ENCODE peak calls at places on chromosomes 1 and 21, in eight cellular contexts. One of them, this sample, is unnamed.
A peak's percentile ranks its signal among the peaks of the same experiment; 100 is the strongest.

GRCh38 chr1:174743654-174744561 is 255.8 kb upstream of the CACYBP start:
- DNase-seq in tibial nerve: no peak
- DNase-seq in breast epithelium: no peak
- DNase-seq in astrocyte: peak; percentile 16
- DNase-seq in hepatocyte: peak; percentile 54
- DNase-seq in A549: peak; percentile 16
- DNase-seq in heart right ventricle: no peak
- DNase-seq in lower lobe of right lung: no peak
- DNase-seq in this sample: no peak

GRCh38 chr1:107748529-107748928 is 216.5 kb downstream of the VAV3 start:
- DNase-seq in tibial nerve: no peak
- DNase-seq in breast epithelium: no peak
- DNase-seq in hepatocyte: peak; percentile 48
- DNase-seq in lower lobe of right lung: no peak
- DNase-seq in heart right ventricle: no peak
- DNase-seq in astrocyte: peak; percentile 17
- DNase-seq in A549: peak; percentile 3
- DNase-seq in this sample: no peak

GRCh38 chr1:89383185-89383584 is 19.3 kb downstream of the GBP6 start:
- DNase-seq in tibial nerve: no peak
- DNase-seq in lower lobe of right lung: no peak
- DNase-seq in hepatocyte: no peak
- DNase-seq in breast epithelium: no peak
- DNase-seq in heart right ventricle: no peak
- DNase-seq in astrocyte: no peak
- DNase-seq in A549: no peak
- DNase-seq in this sample: no peak

GRCh38 chr1:89174491-89174890 is 1.3 kb downstream of the GBP7 start:
- DNase-seq in breast epithelium: no peak
- DNase-seq in tibial nerve: no peak
- DNase-seq in A549: no peak
- DNase-seq in heart right ventricle: no peak
- DNase-seq in lower lobe of right lung: no peak
- DNase-seq in astrocyte: no peak
- DNase-seq in hepatocyte: no peak
- DNase-seq in this sample: no peak

GRCh38 chr1:39672551-39672947 is 642 bp upstream of the NT5C1A start:
- DNase-seq in lower lobe of right lung: no peak
- DNase-seq in astrocyte: no peak
- DNase-seq in heart right ventricle: no peak
- DNase-seq in A549: peak; percentile 14
- DNase-seq in hepatocyte: no peak
- DNase-seq in tibial nerve: no peak
- DNase-seq in breast epithelium: no peak
- DNase-seq in this sample: no peak

GRCh38 chr1:11526071-11526895 is 47.3 kb downstream of the DISP3 start:
- DNase-seq in tibial nerve: no peak
- DNase-seq in lower lobe of right lung: no peak
- DNase-seq in A549: no peak
- DNase-seq in breast epithelium: no peak
- DNase-seq in hepatocyte: no peak
- DNase-seq in astrocyte: no peak
- DNase-seq in heart right ventricle: no peak
- DNase-seq in this sample: no peak

GRCh38 chr1:244218220-244218619 is 167.1 kb downstream of the ZBTB18 start:
- DNase-seq in A549: no peak
- DNase-seq in heart right ventricle: no peak
- DNase-seq in astrocyte: no peak
- DNase-seq in hepatocyte: no peak
- DNase-seq in breast epithelium: no peak
- DNase-seq in tibial nerve: no peak
- DNase-seq in lower lobe of right lung: no peak
- DNase-seq in this sample: no peak

GRCh38 chr1:77553568-77554291 is 128.7 kb downstream of the ZZZ3 start:
- DNase-seq in A549: no peak
- DNase-seq in heart right ventricle: no peak
- DNase-seq in astrocyte: no peak
- DNase-seq in tibial nerve: no peak
- DNase-seq in hepatocyte: no peak
- DNase-seq in lower lobe of right lung: no peak
- DNase-seq in breast epithelium: no peak
- DNase-seq in this sample: no peak

GRCh38 chr1:54542962-54543539 is 5.0 kb upstream of the ACOT11 start:
- DNase-seq in tibial nerve: no peak
- DNase-seq in hepatocyte: peak; percentile 14
- DNase-seq in lower lobe of right lung: no peak
- DNase-seq in breast epithelium: no peak
- DNase-seq in A549: no peak
- DNase-seq in astrocyte: peak; percentile 47
- DNase-seq in heart right ventricle: no peak
- DNase-seq in this sample: no peak

GRCh38 chr1:96865731-96866684 is 144.4 kb downstream of the PTBP2 start:
- DNase-seq in tibial nerve: peak; percentile 43
- DNase-seq in astrocyte: peak; percentile 95
- DNase-seq in A549: no peak
- DNase-seq in hepatocyte: peak; percentile 54
- DNase-seq in lower lobe of right lung: no peak
- DNase-seq in heart right ventricle: no peak
- DNase-seq in breast epithelium: no peak
- DNase-seq in this sample: peak; percentile 52

GRCh38 chr21:27400045-27400444 is 433.2 kb upstream of the ADAMTS5 start:
- DNase-seq in astrocyte: no peak
- DNase-seq in tibial nerve: no peak
- DNase-seq in heart right ventricle: no peak
- DNase-seq in breast epithelium: no peak
- DNase-seq in A549: no peak
- DNase-seq in hepatocyte: no peak
- DNase-seq in lower lobe of right lung: no peak
- DNase-seq in this sample: no peak

GRCh38 chr1:231053493-231054162 is 13.6 kb upstream of the FAM89A start:
- DNase-seq in A549: no peak
- DNase-seq in astrocyte: peak; percentile 94
- DNase-seq in heart right ventricle: no peak
- DNase-seq in breast epithelium: no peak
- DNase-seq in tibial nerve: peak; percentile 16
- DNase-seq in hepatocyte: peak; percentile 50
- DNase-seq in lower lobe of right lung: no peak
- DNase-seq in this sample: peak; percentile 42

GRCh38 chr1:207519505-207520399 is 23.8 kb downstream of the CR1 start:
- DNase-seq in hepatocyte: no peak
- DNase-seq in tibial nerve: no peak
- DNase-seq in astrocyte: no peak
- DNase-seq in heart right ventricle: no peak
- DNase-seq in A549: no peak
- DNase-seq in lower lobe of right lung: no peak
- DNase-seq in breast epithelium: no peak
- DNase-seq in this sample: no peak

GRCh38 chr1:145845514-145846161 is at the start of gene NUDT17:
- DNase-seq in heart right ventricle: peak; percentile 83
- DNase-seq in astrocyte: peak; percentile 48
- DNase-seq in hepatocyte: peak; percentile 90
- DNase-seq in tibial nerve: peak; percentile 55
- DNase-seq in A549: peak; percentile 93
- DNase-seq in lower lobe of right lung: peak; percentile 91
- DNase-seq in breast epithelium: peak; percentile 59
- DNase-seq in this sample: peak; percentile 76

GRCh38 chr1:216700779-216701178 is 22.4 kb downstream of the ESRRG start:
- DNase-seq in heart right ventricle: no peak
- DNase-seq in lower lobe of right lung: no peak
- DNase-seq in A549: no peak
- DNase-seq in hepatocyte: no peak
- DNase-seq in tibial nerve: no peak
- DNase-seq in astrocyte: peak; percentile 41
- DNase-seq in breast epithelium: no peak
- DNase-seq in this sample: no peak

GRCh38 chr1:110337704-110338199 is 1.4 kb upstream of the RBM15 start:
- DNase-seq in A549: peak; percentile 21
- DNase-seq in hepatocyte: peak; percentile 56
- DNase-seq in lower lobe of right lung: peak; percentile 76
- DNase-seq in breast epithelium: peak; percentile 42
- DNase-seq in astrocyte: no peak
- DNase-seq in heart right ventricle: peak; percentile 48
- DNase-seq in tibial nerve: peak; percentile 16
- DNase-seq in this sample: peak; percentile 31

GRCh38 chr1:198575715-198576641 is 35.5 kb upstream of the ATP6V1G3 start:
- DNase-seq in A549: no peak
- DNase-seq in hepatocyte: no peak
- DNase-seq in lower lobe of right lung: no peak
- DNase-seq in tibial nerve: no peak
- DNase-seq in breast epithelium: no peak
- DNase-seq in heart right ventricle: no peak
- DNase-seq in astrocyte: peak; percentile 45
- DNase-seq in this sample: no peak

GRCh38 chr1:206503591-206504362 is 3.6 kb upstream of the RASSF5 start:
- DNase-seq in astrocyte: peak; percentile 99
- DNase-seq in tibial nerve: peak; percentile 66
- DNase-seq in heart right ventricle: no peak
- DNase-seq in A549: no peak
- DNase-seq in lower lobe of right lung: peak; percentile 78
- DNase-seq in hepatocyte: peak; percentile 50
- DNase-seq in breast epithelium: no peak
- DNase-seq in this sample: peak; percentile 67

DNA sequence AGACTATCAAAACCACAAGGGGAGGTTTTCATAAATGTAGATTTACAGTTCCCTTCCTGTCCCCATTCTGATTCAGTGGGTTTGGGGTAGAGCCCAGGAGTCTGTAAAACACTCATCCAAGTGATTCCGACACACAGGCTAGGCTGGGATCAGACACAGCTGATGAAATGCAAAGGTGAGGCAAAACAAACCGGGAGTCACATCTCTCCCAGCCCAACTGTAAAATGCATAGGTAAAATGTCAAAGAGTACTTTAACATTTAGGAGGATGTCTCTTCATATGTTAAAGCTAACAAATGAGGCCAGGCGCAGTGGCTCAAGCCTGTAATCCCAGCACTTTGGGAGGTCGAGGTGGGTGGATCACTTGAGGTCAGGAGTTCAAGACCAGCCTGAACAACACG is 45.0 kb downstream of the ZNF281 start:
- DNase-seq in lower lobe of right lung: no peak
- DNase-seq in tibial nerve: no peak
- DNase-seq in breast epithelium: no peak
- DNase-seq in heart right ventricle: no peak
- DNase-seq in hepatocyte: no peak
- DNase-seq in astrocyte: peak; percentile 68
- DNase-seq in A549: no peak
- DNase-seq in this sample: no peak
- TF ChIP-seq CTCF in lower lobe of right lung: no peak
- TF ChIP-seq CTCF in tibial nerve: no peak
- TF ChIP-seq CTCF in breast epithelium: no peak
- TF ChIP-seq CTCF in heart right ventricle: no peak
- TF ChIP-seq CTCF in hepatocyte: no peak
- TF ChIP-seq CTCF in astrocyte: no peak
- TF ChIP-seq CTCF in A549: no peak
- TF ChIP-seq CTCF in this sample: no peak

GRCh38 chr1:27716262-27716895 is 9.4 kb upstream of the FAM76A start:
- DNase-seq in heart right ventricle: no peak
- DNase-seq in hepatocyte: no peak
- DNase-seq in tibial nerve: no peak
- DNase-seq in astrocyte: no peak
- DNase-seq in A549: no peak
- DNase-seq in lower lobe of right lung: no peak
- DNase-seq in breast epithelium: no peak
- DNase-seq in this sample: no peak

GRCh38 chr1:27719286-27720251 is 6.2 kb upstream of the FAM76A start:
- DNase-seq in hepatocyte: no peak
- DNase-seq in tibial nerve: no peak
- DNase-seq in lower lobe of right lung: no peak
- DNase-seq in breast epithelium: no peak
- DNase-seq in A549: no peak
- DNase-seq in heart right ventricle: no peak
- DNase-seq in astrocyte: no peak
- DNase-seq in this sample: no peak

GRCh38 chr1:27713139-27713725 is 12.5 kb upstream of the FAM76A start:
- DNase-seq in breast epithelium: no peak
- DNase-seq in tibial nerve: no peak
- DNase-seq in astrocyte: no peak
- DNase-seq in lower lobe of right lung: no peak
- DNase-seq in hepatocyte: no peak
- DNase-seq in A549: no peak
- DNase-seq in heart right ventricle: no peak
- DNase-seq in this sample: no peak

GRCh38 chr1:27710574-27710973 is 15.2 kb upstream of the FAM76A start:
- DNase-seq in hepatocyte: no peak
- DNase-seq in A549: no peak
- DNase-seq in lower lobe of right lung: no peak
- DNase-seq in astrocyte: no peak
- DNase-seq in breast epithelium: no peak
- DNase-seq in heart right ventricle: no peak
- DNase-seq in tibial nerve: no peak
- DNase-seq in this sample: no peak

DNA sequence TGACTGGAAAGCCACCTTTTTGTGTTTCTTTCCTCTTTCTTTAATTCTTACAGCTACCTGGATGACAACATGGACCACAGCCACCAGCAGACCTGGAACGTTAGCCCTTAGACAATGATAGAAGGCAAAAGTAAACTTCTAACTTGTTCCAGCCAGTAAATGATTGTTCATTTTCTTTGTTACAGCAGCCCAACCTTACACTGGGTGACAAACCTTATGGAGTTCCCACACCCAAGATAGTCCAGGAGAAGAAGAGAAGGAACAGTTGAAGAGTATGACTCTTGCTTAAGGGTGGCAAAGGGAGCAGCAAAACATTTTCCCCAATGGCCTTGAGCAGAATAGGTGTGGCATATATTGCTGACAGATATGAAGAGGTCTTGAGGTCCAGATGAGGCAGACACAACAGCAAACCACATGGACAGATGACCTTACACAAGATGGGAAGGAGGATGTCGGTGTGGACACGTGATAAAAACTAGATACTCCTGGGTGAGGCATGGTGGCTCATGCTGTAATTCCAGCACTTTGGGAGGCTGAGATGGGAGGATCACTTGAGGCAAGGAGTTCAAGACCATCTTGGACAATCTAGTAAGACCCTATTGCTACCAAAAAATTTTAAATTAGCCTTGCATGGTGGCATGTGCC is 11.8 kb upstream of the FAM76A start:
- DNase-seq in heart right ventricle: no peak
- DNase-seq in A549: no peak
- DNase-seq in astrocyte: no peak
- DNase-seq in lower lobe of right lung: no peak
- DNase-seq in tibial nerve: no peak
- DNase-seq in breast epithelium: no peak
- DNase-seq in hepatocyte: no peak
- DNase-seq in this sample: no peak
- H3K27ac ChIP-seq in heart right ventricle: no peak overlapping the region
- H3K27ac ChIP-seq in A549: no peak overlapping the region
- H3K27ac ChIP-seq in astrocyte: no peak overlapping the region
- H3K27ac ChIP-seq in lower lobe of right lung: no peak overlapping the region
- H3K27ac ChIP-seq in tibial nerve: no peak overlapping the region
- H3K27ac ChIP-seq in breast epithelium: no peak overlapping the region
- H3K27ac ChIP-seq in hepatocyte: peak overlapping the region; percentile 31
- H3K27ac ChIP-seq in this sample: no peak overlapping the region

GRCh38 chr1:150127464-150127863 is 22.3 kb upstream of the PLEKHO1 start:
- DNase-seq in heart right ventricle: no peak
- DNase-seq in lower lobe of right lung: no peak
- DNase-seq in astrocyte: no peak
- DNase-seq in breast epithelium: no peak
- DNase-seq in A549: no peak
- DNase-seq in hepatocyte: no peak
- DNase-seq in tibial nerve: no peak
- DNase-seq in this sample: no peak
- H3K4me3 ChIP-seq in heart right ventricle: no peak overlapping the region
- H3K4me3 ChIP-seq in lower lobe of right lung: no peak overlapping the region
- H3K4me3 ChIP-seq in astrocyte: no peak overlapping the region
- H3K4me3 ChIP-seq in breast epithelium: no peak overlapping the region
- H3K4me3 ChIP-seq in A549: no peak overlapping the region
- H3K4me3 ChIP-seq in hepatocyte: no peak overlapping the region
- H3K4me3 ChIP-seq in tibial nerve: no peak overlapping the region
- H3K4me3 ChIP-seq in this sample: no peak overlapping the region

GRCh38 chr1:15618685-15619525 is 1.6 kb downstream of the DDI2 start:
- DNase-seq in tibial nerve: peak; percentile 34
- DNase-seq in heart right ventricle: no peak
- DNase-seq in hepatocyte: peak; percentile 64
- DNase-seq in astrocyte: no peak
- DNase-seq in breast epithelium: no peak
- DNase-seq in A549: no peak
- DNase-seq in lower lobe of right lung: no peak
- DNase-seq in this sample: no peak
- TF ChIP-seq CTCF in tibial nerve: no peak
- TF ChIP-seq CTCF in heart right ventricle: no peak
- TF ChIP-seq CTCF in hepatocyte: no peak
- TF ChIP-seq CTCF in astrocyte: no peak
- TF ChIP-seq CTCF in breast epithelium: no peak
- TF ChIP-seq CTCF in A549: no peak
- TF ChIP-seq CTCF in lower lobe of right lung: no peak
- TF ChIP-seq CTCF in this sample: no peak

This sample was measured in uterus.